ENCODE peak calls at places on chromosomes 11 and 22, in eight cellular contexts. One of them, this sample, is unnamed. For H3K27me3, the result is how much of the 10 kb centered on the place peaks cover.

GRCh38 chr11:46001427-46002049 is 79.1 kb downstream of the LARGE2 start:
- DNase-seq in aorta: no peak
- DNase-seq in hepatocyte: no peak
- DNase-seq in CD4-positive, alpha-beta memory T cell: no peak
- DNase-seq in Panc1: no peak
- DNase-seq in astrocyte: peak
- DNase-seq in psoas muscle: no peak
- DNase-seq in body of pancreas: no peak
- DNase-seq in this sample: no peak

GRCh38 chr11:116194156-116194904 is 578.5 kb downstream of the BUD13 start:
- DNase-seq in psoas muscle: no peak
- DNase-seq in Panc1: no peak
- DNase-seq in astrocyte: no peak
- DNase-seq in aorta: no peak
- DNase-seq in hepatocyte: no peak
- DNase-seq in body of pancreas: no peak
- DNase-seq in CD4-positive, alpha-beta memory T cell: no peak
- DNase-seq in this sample: no peak

GRCh38 chr22:50481440-50482106 is at the start of gene ADM2:
- DNase-seq in Panc1: no peak
- DNase-seq in psoas muscle: no peak
- DNase-seq in CD4-positive, alpha-beta memory T cell: peak
- DNase-seq in aorta: no peak
- DNase-seq in hepatocyte: peak
- DNase-seq in astrocyte: no peak
- DNase-seq in body of pancreas: peak
- DNase-seq in this sample: no peak

GRCh38 chr11:134685981-134686380 is 273.9 kb upstream of the B3GAT1 start:
- DNase-seq in CD4-positive, alpha-beta memory T cell: no peak
- DNase-seq in astrocyte: no peak
- DNase-seq in psoas muscle: no peak
- DNase-seq in aorta: no peak
- DNase-seq in hepatocyte: no peak
- DNase-seq in Panc1: no peak
- DNase-seq in body of pancreas: no peak
- DNase-seq in this sample: no peak

GRCh38 chr11:67507242-67507890 is 596 bp downstream of the CDK2AP2 start:
- DNase-seq in astrocyte: peak
- DNase-seq in body of pancreas: peak
- DNase-seq in CD4-positive, alpha-beta memory T cell: no peak
- DNase-seq in aorta: peak
- DNase-seq in Panc1: no peak
- DNase-seq in psoas muscle: no peak
- DNase-seq in hepatocyte: peak
- DNase-seq in this sample: peak

GRCh38 chr11:94650756-94651155 is 83.6 kb downstream of the PIWIL4 start:
- DNase-seq in aorta: peak
- DNase-seq in hepatocyte: peak
- DNase-seq in astrocyte: no peak
- DNase-seq in Panc1: no peak
- DNase-seq in CD4-positive, alpha-beta memory T cell: no peak
- DNase-seq in body of pancreas: peak
- DNase-seq in psoas muscle: peak
- DNase-seq in this sample: no peak

GRCh38 chr11:14045417-14045816 is 82.9 kb downstream of the SPON1 start:
- DNase-seq in Panc1: no peak
- DNase-seq in CD4-positive, alpha-beta memory T cell: no peak
- DNase-seq in body of pancreas: no peak
- DNase-seq in astrocyte: no peak
- DNase-seq in psoas muscle: no peak
- DNase-seq in hepatocyte: no peak
- DNase-seq in aorta: no peak
- DNase-seq in this sample: no peak

GRCh38 chr11:107493117-107493516 is 35.5 kb upstream of the CWF19L2 start:
- DNase-seq in hepatocyte: no peak
- DNase-seq in CD4-positive, alpha-beta memory T cell: no peak
- DNase-seq in Panc1: peak
- DNase-seq in astrocyte: peak
- DNase-seq in body of pancreas: no peak
- DNase-seq in aorta: no peak
- DNase-seq in psoas muscle: no peak
- DNase-seq in this sample: peak

GRCh38 chr11:67539588-67539987 is 16.3 kb upstream of the CABP2 start:
- DNase-seq in Panc1: no peak
- DNase-seq in hepatocyte: no peak
- DNase-seq in aorta: no peak
- DNase-seq in astrocyte: no peak
- DNase-seq in body of pancreas: no peak
- DNase-seq in CD4-positive, alpha-beta memory T cell: no peak
- DNase-seq in psoas muscle: no peak
- DNase-seq in this sample: no peak

GRCh38 chr11:121425818-121426217 is 26.3 kb upstream of the SORL1 start:
- DNase-seq in body of pancreas: no peak
- DNase-seq in CD4-positive, alpha-beta memory T cell: no peak
- DNase-seq in psoas muscle: no peak
- DNase-seq in Panc1: no peak
- DNase-seq in astrocyte: no peak
- DNase-seq in aorta: no peak
- DNase-seq in hepatocyte: no peak
- DNase-seq in this sample: no peak

GRCh38 chr11:129257512-129257911 is 65.4 kb upstream of the ARHGAP32 start:
- DNase-seq in body of pancreas: no peak
- DNase-seq in CD4-positive, alpha-beta memory T cell: no peak
- DNase-seq in hepatocyte: no peak
- DNase-seq in astrocyte: no peak
- DNase-seq in psoas muscle: no peak
- DNase-seq in Panc1: no peak
- DNase-seq in aorta: no peak
- DNase-seq in this sample: no peak

GRCh38 chr11:26618441-26618840 is 46.4 kb upstream of the MUC15 start:
- DNase-seq in body of pancreas: no peak
- DNase-seq in CD4-positive, alpha-beta memory T cell: no peak
- DNase-seq in aorta: no peak
- DNase-seq in astrocyte: no peak
- DNase-seq in psoas muscle: no peak
- DNase-seq in hepatocyte: no peak
- DNase-seq in Panc1: no peak
- DNase-seq in this sample: no peak

GRCh38 chr22:20056161-20056560 is 23.9 kb upstream of the DGCR8 start:
- DNase-seq in Panc1: no peak
- DNase-seq in astrocyte: no peak
- DNase-seq in body of pancreas: no peak
- DNase-seq in psoas muscle: no peak
- DNase-seq in aorta: no peak
- DNase-seq in CD4-positive, alpha-beta memory T cell: no peak
- DNase-seq in hepatocyte: no peak
- DNase-seq in this sample: no peak

GRCh38 chr11:118705796-118706545 is 26.5 kb upstream of the TREH start:
- DNase-seq in aorta: no peak
- DNase-seq in Panc1: no peak
- DNase-seq in body of pancreas: no peak
- DNase-seq in astrocyte: no peak
- DNase-seq in hepatocyte: no peak
- DNase-seq in psoas muscle: no peak
- DNase-seq in CD4-positive, alpha-beta memory T cell: no peak
- DNase-seq in this sample: no peak

GRCh38 chr11:3723014-3723708 is 52.0 kb upstream of the CHRNA10 start:
- DNase-seq in hepatocyte: peak
- DNase-seq in Panc1: peak
- DNase-seq in astrocyte: peak
- DNase-seq in CD4-positive, alpha-beta memory T cell: no peak
- DNase-seq in psoas muscle: no peak
- DNase-seq in body of pancreas: no peak
- DNase-seq in aorta: no peak
- DNase-seq in this sample: no peak

DNA sequence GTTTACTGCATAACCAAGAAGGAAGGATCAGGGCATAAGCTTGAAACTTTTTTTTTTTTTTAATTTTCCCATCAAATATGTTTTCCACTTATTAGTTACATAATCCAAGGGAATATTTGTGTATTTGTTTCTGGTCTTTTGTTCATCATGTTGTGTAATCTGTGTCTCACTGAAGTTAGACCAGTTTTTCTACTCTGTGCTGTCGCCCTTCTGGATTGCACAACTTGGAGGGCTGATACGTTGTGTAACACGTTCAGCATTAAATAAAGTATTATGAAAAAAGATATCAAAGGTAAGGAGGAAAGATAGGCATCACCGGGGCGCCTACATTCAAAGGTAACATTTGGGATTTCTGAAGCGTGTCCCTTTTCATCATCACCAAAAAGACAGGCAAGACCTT is 3.3 kb upstream of the E2F8 start:
- DNase-seq in Panc1: no peak
- DNase-seq in hepatocyte: peak
- DNase-seq in aorta: no peak
- DNase-seq in astrocyte: no peak
- DNase-seq in body of pancreas: peak
- DNase-seq in CD4-positive, alpha-beta memory T cell: no peak
- DNase-seq in psoas muscle: no peak
- DNase-seq in this sample: no peak
- H3K27me3 ChIP-seq in Panc1: under half
- H3K27me3 ChIP-seq in hepatocyte: under half
- H3K27me3 ChIP-seq in aorta: under half
- H3K27me3 ChIP-seq in astrocyte: under half
- H3K27me3 ChIP-seq in body of pancreas: under half
- H3K27me3 ChIP-seq in CD4-positive, alpha-beta memory T cell: under half
- H3K27me3 ChIP-seq in psoas muscle: under half
- H3K27me3 ChIP-seq in this sample: under half

GRCh38 chr22:43441216-43441615 is 29.4 kb downstream of the MPPED1 start:
- DNase-seq in astrocyte: no peak
- DNase-seq in Panc1: no peak
- DNase-seq in hepatocyte: no peak
- DNase-seq in body of pancreas: no peak
- DNase-seq in CD4-positive, alpha-beta memory T cell: no peak
- DNase-seq in aorta: no peak
- DNase-seq in psoas muscle: no peak
- DNase-seq in this sample: no peak
- H3K27me3 ChIP-seq in astrocyte: under half
- H3K27me3 ChIP-seq in Panc1: under half
- H3K27me3 ChIP-seq in hepatocyte: under half
- H3K27me3 ChIP-seq in body of pancreas: under half
- H3K27me3 ChIP-seq in CD4-positive, alpha-beta memory T cell: under half
- H3K27me3 ChIP-seq in aorta: under half
- H3K27me3 ChIP-seq in psoas muscle: under half
- H3K27me3 ChIP-seq in this sample: under half

GRCh38 chr22:45503816-45504702 is 1.4 kb downstream of the FBLN1 start:
- DNase-seq in Panc1: no peak
- DNase-seq in psoas muscle: no peak
- DNase-seq in hepatocyte: peak
- DNase-seq in astrocyte: peak
- DNase-seq in aorta: peak
- DNase-seq in CD4-positive, alpha-beta memory T cell: no peak
- DNase-seq in body of pancreas: no peak
- DNase-seq in this sample: no peak
- H3K27me3 ChIP-seq in Panc1: under half
- H3K27me3 ChIP-seq in psoas muscle: under half
- H3K27me3 ChIP-seq in hepatocyte: under half
- H3K27me3 ChIP-seq in astrocyte: under half
- H3K27me3 ChIP-seq in aorta: under half
- H3K27me3 ChIP-seq in CD4-positive, alpha-beta memory T cell: under half
- H3K27me3 ChIP-seq in body of pancreas: under half
- H3K27me3 ChIP-seq in this sample: under half

GRCh38 chr22:27383896-27384295 is 417.7 kb downstream of the MN1 start:
- DNase-seq in body of pancreas: no peak
- DNase-seq in Panc1: no peak
- DNase-seq in hepatocyte: no peak
- DNase-seq in CD4-positive, alpha-beta memory T cell: no peak
- DNase-seq in aorta: no peak
- DNase-seq in astrocyte: no peak
- DNase-seq in psoas muscle: no peak
- DNase-seq in this sample: no peak
- H3K27me3 ChIP-seq in body of pancreas: under half
- H3K27me3 ChIP-seq in Panc1: under half
- H3K27me3 ChIP-seq in hepatocyte: under half
- H3K27me3 ChIP-seq in CD4-positive, alpha-beta memory T cell: under half
- H3K27me3 ChIP-seq in aorta: under half
- H3K27me3 ChIP-seq in astrocyte: under half
- H3K27me3 ChIP-seq in psoas muscle: under half
- H3K27me3 ChIP-seq in this sample: under half

DNA sequence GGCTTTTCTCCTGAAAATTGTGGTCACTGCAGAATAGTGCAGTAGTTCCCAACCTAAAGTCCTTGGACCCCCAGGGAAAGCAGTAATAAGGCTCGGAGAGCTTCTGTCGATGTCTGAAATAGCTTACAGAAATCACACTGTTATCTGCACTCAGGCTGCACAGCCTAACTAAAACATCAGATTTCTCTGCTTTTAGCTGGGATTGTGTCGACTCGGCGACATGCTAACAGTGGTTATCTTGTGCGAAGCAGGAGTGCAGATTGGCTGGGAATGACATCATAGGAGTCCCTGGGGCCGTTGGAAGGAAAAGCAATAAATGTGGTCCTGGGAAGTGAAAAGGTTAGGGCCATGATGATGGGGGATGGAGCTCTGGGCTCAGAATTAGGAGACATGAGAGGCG is 143.9 kb upstream of the NECTIN1 start:
- DNase-seq in Panc1: no peak
- DNase-seq in CD4-positive, alpha-beta memory T cell: no peak
- DNase-seq in body of pancreas: no peak
- DNase-seq in astrocyte: no peak
- DNase-seq in aorta: no peak
- DNase-seq in hepatocyte: no peak
- DNase-seq in psoas muscle: no peak
- DNase-seq in this sample: no peak
- H3K27me3 ChIP-seq in Panc1: under half
- H3K27me3 ChIP-seq in CD4-positive, alpha-beta memory T cell: under half
- H3K27me3 ChIP-seq in body of pancreas: under half
- H3K27me3 ChIP-seq in astrocyte: under half
- H3K27me3 ChIP-seq in aorta: under half
- H3K27me3 ChIP-seq in hepatocyte: under half
- H3K27me3 ChIP-seq in psoas muscle: under half
- H3K27me3 ChIP-seq in this sample: under half

DNA sequence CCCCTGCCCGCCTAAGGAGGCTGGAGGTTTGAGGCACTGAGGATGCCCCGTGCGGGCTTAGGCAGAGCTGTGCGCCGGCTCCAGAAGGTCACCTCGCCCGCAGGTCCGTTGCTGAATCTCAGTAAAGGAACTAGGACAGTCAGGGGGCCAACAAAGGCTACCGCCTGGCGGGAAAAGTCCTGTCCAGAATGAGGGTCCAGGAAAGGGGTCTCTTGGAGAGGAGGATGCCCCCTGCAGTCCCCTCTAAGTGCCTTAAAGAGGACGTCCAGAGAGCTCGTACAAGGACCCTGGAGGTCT is 549 bp downstream of the PVALB start:
- DNase-seq in Panc1: no peak
- DNase-seq in hepatocyte: no peak
- DNase-seq in CD4-positive, alpha-beta memory T cell: no peak
- DNase-seq in psoas muscle: no peak
- DNase-seq in aorta: no peak
- DNase-seq in astrocyte: no peak
- DNase-seq in body of pancreas: no peak
- DNase-seq in this sample: no peak
- H3K27me3 ChIP-seq in Panc1: under half
- H3K27me3 ChIP-seq in hepatocyte: half or more
- H3K27me3 ChIP-seq in CD4-positive, alpha-beta memory T cell: under half
- H3K27me3 ChIP-seq in psoas muscle: under half
- H3K27me3 ChIP-seq in aorta: under half
- H3K27me3 ChIP-seq in astrocyte: half or more
- H3K27me3 ChIP-seq in body of pancreas: under half
- H3K27me3 ChIP-seq in this sample: half or more

DNA sequence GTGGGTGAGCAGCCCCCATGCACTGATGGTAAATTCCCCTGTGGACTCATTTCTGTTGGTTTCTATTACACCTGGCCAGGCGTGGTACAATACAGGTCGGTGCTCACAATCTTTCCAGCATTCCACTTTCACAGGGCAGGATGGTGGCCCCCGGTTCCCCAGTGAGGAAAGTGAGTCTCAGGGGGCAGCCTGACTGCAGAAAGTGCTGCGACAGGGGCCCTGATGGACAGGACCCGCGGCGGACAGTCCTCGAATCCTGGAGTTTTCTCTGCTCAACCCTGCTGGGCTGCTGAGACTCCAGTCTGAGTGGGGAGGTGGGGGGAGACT is 3.1 kb upstream of the PGGHG start:
- DNase-seq in astrocyte: no peak
- DNase-seq in body of pancreas: no peak
- DNase-seq in psoas muscle: no peak
- DNase-seq in aorta: peak
- DNase-seq in hepatocyte: no peak
- DNase-seq in Panc1: no peak
- DNase-seq in CD4-positive, alpha-beta memory T cell: no peak
- DNase-seq in this sample: no peak
- H3K27me3 ChIP-seq in astrocyte: under half
- H3K27me3 ChIP-seq in body of pancreas: under half
- H3K27me3 ChIP-seq in psoas muscle: under half
- H3K27me3 ChIP-seq in aorta: under half
- H3K27me3 ChIP-seq in hepatocyte: under half
- H3K27me3 ChIP-seq in Panc1: under half
- H3K27me3 ChIP-seq in CD4-positive, alpha-beta memory T cell: under half
- H3K27me3 ChIP-seq in this sample: half or more